ENCODE peak calls at places on chromosomes 11 and 22, in ten cellular contexts. K, V, X, J, U, I, B, M, G and H are unnamed samples.

GRCh38 chr11:95239871-95240648 is 9.1 kb upstream of the SESN3 start:
- DNase-seq in K (no peak), V (no peak), X (no peak), J (no peak), U (no peak), I (no peak), B (no peak), M (no peak), G (no peak), H (no peak)

GRCh38 chr11:32698579-32698978 is 95.9 kb downstream of the CCDC73 start:
- DNase-seq in K (no peak), V (no peak), X (no peak), J (no peak), U (no peak), I (no peak), B (no peak), M (no peak), G (no peak), H (no peak)

GRCh38 chr22:42184852-42185251 is 54.2 kb upstream of the CYP2D6 start:
- DNase-seq in K (no peak), V (no peak), X (no peak), J (no peak), U (no peak), I (no peak), B (no peak), M (no peak), G (no peak), H (no peak)

GRCh38 chr22:49929553-49929979 is 11.1 kb downstream of the CRELD2 start:
- DNase-seq in K (no peak), V (peak), X (peak), J (peak), U (peak), I (peak), B (no peak), M (peak), G (no peak), H (no peak)

GRCh38 chr11:2524446-2525165 is 79.8 kb downstream of the KCNQ1 start:
- DNase-seq in K (peak), V (no peak), X (peak), J (no peak), U (peak), I (no peak), B (no peak), M (no peak), G (no peak), H (no peak)

GRCh38 chr22:49964493-49965290 is 4.1 kb downstream of the PIM3 start:
- DNase-seq in K (peak), V (peak), X (peak), J (no peak), U (peak), I (peak), B (no peak), M (peak), G (no peak), H (no peak)

GRCh38 chr11:103354656-103355055 is 245.4 kb downstream of the DYNC2H1 start:
- DNase-seq in K (no peak), V (no peak), X (no peak), J (no peak), U (no peak), I (no peak), B (no peak), M (no peak), G (no peak), H (no peak)

GRCh38 chr11:43969543-43969942 is 27.1 kb downstream of the C11orf96 start:
- DNase-seq in K (peak), V (no peak), X (no peak), J (peak), U (no peak), I (no peak), B (no peak), M (no peak), G (no peak), H (peak)

GRCh38 chr11:118931576-118931975 is 5.8 kb upstream of the BCL9L start:
- DNase-seq in K (no peak), V (no peak), X (no peak), J (no peak), U (no peak), I (no peak), B (no peak), M (no peak), G (no peak), H (no peak)

GRCh38 chr22:19524170-19525115 is at the start of gene CLDN5:
- DNase-seq in K (no peak), V (no peak), X (no peak), J (peak), U (no peak), I (peak), B (peak), M (no peak), G (no peak), H (no peak)

GRCh38 chr11:119482561-119483001 is 59.6 kb upstream of the THY1 start:
- DNase-seq in K (no peak), V (no peak), X (no peak), J (no peak), U (no peak), I (no peak), B (no peak), M (no peak), G (no peak), H (no peak)

GRCh38 chr11:61598886-61599868 is 18.3 kb upstream of the SYT7 start:
- DNase-seq in K (no peak), V (peak), X (no peak), J (peak), U (peak), I (peak), B (peak), M (no peak), G (peak), H (peak)
- H3K4me3 ChIP-seq in K (no peak), V (no peak), X (no peak), J (no peak), U (no peak), I (no peak), B (no peak), M (no peak), G (no peak), H (no peak)

GRCh38 chr11:65894034-65894591 is 3.6 kb downstream of the CCDC85B start:
- DNase-seq in K (peak), V (no peak), X (no peak), J (no peak), U (no peak), I (no peak), B (no peak), M (no peak), G (no peak), H (no peak)

GRCh38 chr11:65890324-65891179 is at the start of gene CCDC85B:
- DNase-seq in K (peak), V (peak), X (peak), J (peak), U (peak), I (peak), B (peak), M (peak), G (peak), H (peak)

GRCh38 chr11:65888163-65888814 is at the start of gene FIBP:
- DNase-seq in K (peak), V (peak), X (peak), J (peak), U (peak), I (peak), B (peak), M (peak), G (peak), H (peak)

GRCh38 chr11:65892661-65893317 is 2.3 kb downstream of the CCDC85B start:
- DNase-seq in K (peak), V (no peak), X (no peak), J (no peak), U (no peak), I (no peak), B (no peak), M (no peak), G (no peak), H (no peak)

DNA sequence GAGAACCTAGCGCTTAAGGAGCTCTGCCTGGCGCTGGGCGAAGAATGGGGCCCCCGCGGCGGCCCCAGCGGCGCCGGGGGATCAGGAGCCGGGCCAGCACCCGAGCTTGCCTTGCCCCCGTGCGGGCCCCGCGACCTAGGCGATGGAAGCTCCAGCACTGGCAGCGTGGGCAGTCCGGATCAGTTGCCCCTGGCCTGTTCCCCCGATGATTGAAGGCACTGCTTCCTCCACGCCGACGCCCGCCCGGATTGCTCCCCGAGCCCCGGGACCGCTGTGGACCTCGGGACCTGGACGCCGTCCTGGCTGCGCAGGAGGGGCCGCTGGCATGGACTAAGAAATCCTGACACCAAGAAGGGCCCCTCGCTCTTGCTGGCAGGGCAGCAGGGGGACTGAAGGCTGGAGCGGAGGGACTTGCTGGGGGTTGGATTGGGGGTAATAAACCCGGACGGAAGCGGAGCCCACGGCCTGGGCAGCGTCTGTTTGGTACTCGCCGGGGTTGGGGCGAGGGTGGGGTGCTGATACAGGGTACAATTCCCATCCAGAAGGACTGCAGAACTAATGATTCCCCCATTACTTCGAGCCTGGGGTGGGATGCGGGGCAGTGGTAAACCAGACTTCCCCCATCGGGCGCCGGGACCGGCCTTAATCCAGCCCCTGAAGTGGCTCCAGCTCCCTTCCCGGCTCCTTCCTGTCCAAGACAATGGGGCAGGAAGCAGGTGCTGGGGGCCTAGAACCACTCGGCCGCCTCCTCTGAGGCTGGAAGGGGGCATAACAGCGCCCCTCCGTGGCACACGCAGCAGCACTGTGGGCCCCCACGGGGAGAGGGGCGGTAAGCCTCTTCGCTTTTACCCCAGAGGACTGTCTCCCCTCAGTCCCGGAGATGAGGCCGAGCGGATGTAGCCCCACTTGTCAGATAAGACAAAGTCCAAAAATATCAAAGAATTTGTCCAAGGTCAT is 985 bp downstream of the CCDC85B start:
- DNase-seq in K (peak), V (no peak), X (no peak), J (peak), U (peak), I (peak), B (peak), M (no peak), G (no peak), H (no peak)
- TF ChIP-seq CTCF in K (peak), V (peak), X (peak), J (peak), U (peak), I (peak), B (peak), M (peak), G (peak), H (peak)

DNA sequence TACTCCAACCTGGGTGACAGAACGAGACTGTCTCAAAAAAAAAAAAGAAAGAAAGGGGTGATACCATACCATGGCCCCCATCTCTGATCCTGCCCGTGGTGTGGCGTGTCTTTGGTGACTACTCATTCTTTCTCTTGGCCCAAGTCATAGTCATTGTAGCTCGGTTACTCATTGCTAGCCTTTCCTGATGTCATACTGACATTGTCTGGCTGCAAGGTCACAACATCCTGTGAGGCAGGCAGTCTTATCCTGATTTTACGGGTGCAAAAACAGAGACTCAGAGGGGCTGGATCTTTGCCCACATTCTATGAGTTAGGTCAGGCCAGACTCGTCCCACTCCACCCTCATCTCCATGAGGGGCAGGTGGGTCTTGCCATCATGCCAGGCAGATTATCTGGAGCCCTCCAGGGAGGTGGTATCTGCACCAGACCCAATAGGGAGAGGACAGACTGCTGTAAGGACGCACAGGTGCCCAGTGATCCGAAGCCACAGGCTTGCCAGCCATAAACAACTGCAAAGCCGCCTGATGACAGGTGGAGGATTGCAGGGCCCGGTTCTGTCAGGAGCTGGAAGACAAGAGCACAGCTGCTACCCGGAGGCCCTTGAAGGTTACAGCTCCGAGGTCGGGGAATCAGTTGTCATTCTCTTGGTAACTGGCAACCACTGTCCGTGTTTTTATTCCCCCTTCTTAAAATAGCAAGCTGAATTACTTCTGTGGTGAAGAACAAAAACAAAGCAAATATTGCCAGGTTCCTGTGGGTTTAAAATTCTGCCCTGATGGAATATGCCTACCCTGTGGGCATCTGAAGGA is 13.8 kb downstream of the TOM1 start:
- DNase-seq in K (no peak), V (peak), X (peak), J (peak), U (peak), I (no peak), B (peak), M (no peak), G (peak), H (peak)
- H3K4me3 ChIP-seq in K (no peak), V (no peak), X (no peak), J (no peak), U (no peak), I (no peak), B (no peak), M (no peak), G (no peak), H (no peak)

DNA sequence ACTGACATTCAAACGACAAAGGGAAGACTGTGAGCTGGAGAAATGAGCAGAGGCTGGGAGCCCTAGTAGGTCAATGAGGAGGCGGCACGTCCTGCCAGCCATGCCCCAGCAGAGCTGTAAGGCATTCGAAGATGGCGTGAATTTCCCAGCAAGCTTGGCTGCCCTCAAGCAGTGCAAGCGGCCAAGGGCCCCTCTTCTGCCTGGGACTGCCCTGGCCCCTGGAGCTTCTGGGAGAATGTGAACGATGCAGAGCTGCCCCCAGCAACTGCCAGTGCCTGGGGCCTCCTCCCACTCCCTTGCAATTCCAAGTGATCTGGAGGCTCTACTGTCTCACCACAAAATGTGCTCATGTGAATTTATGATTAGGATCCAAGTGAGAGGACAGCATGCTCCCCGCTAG is 4.3 kb downstream of the PPM1F start:
- DNase-seq in K (no peak), V (no peak), X (no peak), J (no peak), U (no peak), I (no peak), B (no peak), M (no peak), G (no peak), H (no peak)
- TF ChIP-seq CTCF in K (no peak), V (no peak), X (no peak), J (no peak), U (no peak), I (no peak), B (no peak), M (no peak), G (no peak), H (no peak)

DNA sequence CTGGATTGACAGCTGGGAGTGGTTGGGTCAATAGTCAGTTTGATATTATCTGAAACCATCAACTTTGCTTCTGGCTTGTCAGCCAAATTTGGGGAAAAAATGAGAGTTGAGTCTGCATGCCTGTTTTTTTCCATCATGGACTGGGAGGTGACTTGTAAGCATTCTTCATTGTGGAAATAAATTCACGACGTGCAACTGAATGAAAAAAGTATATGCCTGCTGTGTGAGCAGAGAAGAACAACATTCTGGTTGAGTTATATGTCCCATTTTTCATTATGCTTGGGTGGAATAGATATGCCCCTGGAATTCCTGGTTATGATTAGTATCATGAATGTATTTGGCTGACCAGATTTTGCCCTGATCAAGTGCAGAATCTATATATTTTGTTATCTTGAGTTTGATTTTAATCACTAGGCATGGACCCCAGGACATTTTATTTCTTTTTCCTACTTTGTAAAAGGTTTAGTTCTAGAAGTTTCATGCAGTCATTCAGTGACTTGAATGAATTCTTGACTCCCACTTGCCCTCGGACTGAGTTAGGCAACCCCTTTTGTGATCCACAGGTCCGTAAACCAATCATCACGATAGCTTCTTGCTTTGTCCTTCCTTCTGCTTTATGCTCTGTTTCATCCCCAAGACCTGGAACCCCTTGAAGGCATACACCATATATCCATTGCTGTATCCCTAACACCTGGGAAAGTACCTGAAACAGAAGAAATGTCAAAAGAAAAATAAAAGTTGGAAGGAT is 205.8 kb downstream of the NAV2 start:
- DNase-seq in K (no peak), V (no peak), X (no peak), J (peak), U (no peak), I (no peak), B (peak), M (no peak), G (peak), H (peak)
- H3K4me3 ChIP-seq in K (no peak), V (no peak), X (no peak), J (no peak), U (no peak), I (no peak), B (no peak), M (no peak), G (no peak), H (no peak)

GRCh38 chr22:23838686-23839468 is at the start of gene DERL3:
- DNase-seq in K (peak), V (peak), X (peak), J (peak), U (peak), I (peak), B (peak), M (peak), G (peak), H (peak)
- TF ChIP-seq CTCF in K (peak), V (no peak), X (no peak), J (no peak), U (no peak), I (no peak), B (no peak), M (no peak), G (no peak), H (no peak)

GRCh38 chr11:396511-396947 is 2.5 kb downstream of the PKP3 start:
- DNase-seq in K (no peak), V (no peak), X (no peak), J (peak), U (peak), I (no peak), B (peak), M (no peak), G (peak), H (no peak)
- H3K4me3 ChIP-seq in K (no peak), V (no peak), X (peak), J (no peak), U (no peak), I (no peak), B (peak), M (peak), G (no peak), H (peak)

GRCh38 chr22:38155703-38156102 is 25.9 kb downstream of the PLA2G6 start:
- DNase-seq in K (no peak), V (no peak), X (no peak), J (no peak), U (no peak), I (no peak), B (no peak), M (no peak), G (no peak), H (no peak)

GRCh38 chr22:38148252-38148651 is 33.4 kb downstream of the PLA2G6 start:
- DNase-seq in K (peak), V (no peak), X (peak), J (peak), U (no peak), I (no peak), B (peak), M (no peak), G (peak), H (peak)

GRCh38 chr22:38153821-38154562 is 27.6 kb downstream of the PLA2G6 start:
- DNase-seq in K (peak), V (peak), X (peak), J (no peak), U (peak), I (peak), B (no peak), M (no peak), G (no peak), H (no peak)
- TF ChIP-seq CTCF in K (no peak), V (peak), X (no peak), J (no peak), U (peak), I (peak), B (no peak), M (no peak), G (no peak), H (peak)